ENCODE peak calls at places on chromosomes 12 and 14, in five cellular contexts. One of them, this sample, is unnamed.

GRCh38 chr12:67651380-67651695 is 2.8 kb downstream of the DYRK2 start:
- DNase-seq in IMR-90: peak
- DNase-seq in H1: no peak
- DNase-seq in A549: peak
- DNase-seq in GM12878: no peak
- DNase-seq in this sample: peak

GRCh38 chr12:54680374-54680773 is 32.2 kb upstream of the DCD start:
- DNase-seq in H1: peak
- DNase-seq in A549: peak
- DNase-seq in IMR-90: peak
- DNase-seq in GM12878: no peak
- DNase-seq in this sample: peak

GRCh38 chr12:1922075-1922709 is 3.7 kb upstream of the CACNA2D4 start:
- DNase-seq in H1: no peak
- DNase-seq in IMR-90: no peak
- DNase-seq in A549: no peak
- DNase-seq in GM12878: no peak
- DNase-seq in this sample: peak

GRCh38 chr12:110689002-110689600 is at the start of gene HVCN1:
- DNase-seq in IMR-90: no peak
- DNase-seq in A549: no peak
- DNase-seq in GM12878: no peak
- DNase-seq in H1: no peak
- DNase-seq in this sample: peak

GRCh38 chr12:25550186-25550585 is 2.9 kb downstream of the LMNTD1 start:
- DNase-seq in H1: no peak
- DNase-seq in IMR-90: peak
- DNase-seq in A549: no peak
- DNase-seq in GM12878: no peak
- DNase-seq in this sample: no peak

GRCh38 chr12:124909831-124910560 is 4.5 kb downstream of the UBC start:
- DNase-seq in IMR-90: peak
- DNase-seq in GM12878: no peak
- DNase-seq in A549: peak
- DNase-seq in H1: no peak
- DNase-seq in this sample: no peak

GRCh38 chr14:95463173-95463901 is 53.1 kb downstream of the SYNE3 start:
- DNase-seq in A549: no peak
- DNase-seq in GM12878: no peak
- DNase-seq in H1: no peak
- DNase-seq in IMR-90: no peak
- DNase-seq in this sample: no peak

GRCh38 chr12:67648306-67649164 is at the start of gene DYRK2:
- DNase-seq in GM12878: no peak
- DNase-seq in A549: peak
- DNase-seq in H1: peak
- DNase-seq in IMR-90: peak
- DNase-seq in this sample: peak

GRCh38 chr12:26749781-26750180 is 83.2 kb downstream of the ITPR2 start:
- DNase-seq in IMR-90: no peak
- DNase-seq in GM12878: no peak
- DNase-seq in A549: no peak
- DNase-seq in H1: no peak
- DNase-seq in this sample: no peak

GRCh38 chr12:93441111-93441616 is 583 bp downstream of the UBE2N start:
- DNase-seq in GM12878: no peak
- DNase-seq in H1: no peak
- DNase-seq in IMR-90: peak
- DNase-seq in A549: peak
- DNase-seq in this sample: peak

GRCh38 chr12:111066744-111067437 is 146.5 kb upstream of the MYL2 start:
- DNase-seq in GM12878: no peak
- DNase-seq in H1: no peak
- DNase-seq in A549: peak
- DNase-seq in IMR-90: no peak
- DNase-seq in this sample: no peak

GRCh38 chr14:66628646-66629045 is 120.7 kb downstream of the GPHN start:
- DNase-seq in A549: no peak
- DNase-seq in H1: no peak
- DNase-seq in GM12878: no peak
- DNase-seq in IMR-90: peak
- DNase-seq in this sample: no peak

GRCh38 chr12:56387152-56387551 is 24.5 kb upstream of the APOF start:
- DNase-seq in A549: no peak
- DNase-seq in IMR-90: peak
- DNase-seq in GM12878: no peak
- DNase-seq in H1: no peak
- DNase-seq in this sample: no peak

GRCh38 chr12:21819236-21819635 is 44.7 kb upstream of the KCNJ8 start:
- DNase-seq in H1: no peak
- DNase-seq in GM12878: no peak
- DNase-seq in A549: no peak
- DNase-seq in IMR-90: peak
- DNase-seq in this sample: no peak

GRCh38 chr12:91896725-91897515 is 248.7 kb downstream of the BTG1 start:
- DNase-seq in IMR-90: no peak
- DNase-seq in H1: no peak
- DNase-seq in A549: no peak
- DNase-seq in GM12878: no peak
- DNase-seq in this sample: no peak

GRCh38 chr14:49792618-49793017 is 24.7 kb downstream of the KLHDC2 start:
- DNase-seq in H1: no peak
- DNase-seq in A549: no peak
- DNase-seq in IMR-90: no peak
- DNase-seq in GM12878: no peak
- DNase-seq in this sample: no peak

GRCh38 chr12:124519741-124520140 is 47.7 kb downstream of the NCOR2 start:
- DNase-seq in IMR-90: no peak
- DNase-seq in H1: no peak
- DNase-seq in GM12878: no peak
- DNase-seq in A549: no peak
- DNase-seq in this sample: no peak

GRCh38 chr12:70052931-70053497 is 190.2 kb upstream of the CNOT2 start:
- DNase-seq in IMR-90: peak
- DNase-seq in A549: peak
- DNase-seq in GM12878: no peak
- DNase-seq in H1: no peak
- DNase-seq in this sample: no peak

GRCh38 chr12:12216349-12217017 is 50.4 kb downstream of the LRP6 start:
- DNase-seq in H1: no peak
- DNase-seq in IMR-90: peak
- DNase-seq in GM12878: no peak
- DNase-seq in A549: peak
- DNase-seq in this sample: no peak

GRCh38 chr12:30719060-30719459 is 23.4 kb upstream of the IPO8 start:
- DNase-seq in A549: no peak
- DNase-seq in GM12878: no peak
- DNase-seq in H1: no peak
- DNase-seq in IMR-90: peak
- DNase-seq in this sample: no peak

GRCh38 chr12:6056406-6057211 is 67.9 kb downstream of the VWF start:
- DNase-seq in A549: peak
- DNase-seq in IMR-90: no peak
- DNase-seq in H1: peak
- DNase-seq in GM12878: no peak
- DNase-seq in this sample: peak

GRCh38 chr12:93766802-93767523 is 89.8 kb downstream of the CRADD start:
- DNase-seq in GM12878: no peak
- DNase-seq in IMR-90: peak
- DNase-seq in H1: no peak
- DNase-seq in A549: peak
- DNase-seq in this sample: peak

GRCh38 chr12:83954939-83955601 is 957.5 kb downstream of the SLC6A15 start:
- DNase-seq in GM12878: no peak
- DNase-seq in A549: peak
- DNase-seq in IMR-90: no peak
- DNase-seq in H1: no peak
- DNase-seq in this sample: no peak

GRCh38 chr14:90467501-90467900 is 70.7 kb downstream of the CALM1 start:
- DNase-seq in GM12878: no peak
- DNase-seq in IMR-90: no peak
- DNase-seq in H1: no peak
- DNase-seq in A549: no peak
- DNase-seq in this sample: no peak

GRCh38 chr12:54442071-54442470 is 23.0 kb upstream of the ITGA5 start:
- DNase-seq in H1: no peak
- DNase-seq in GM12878: no peak
- DNase-seq in IMR-90: no peak
- DNase-seq in A549: no peak
- DNase-seq in this sample: no peak

GRCh38 chr12:48454675-48455074 is 17.7 kb upstream of the ANP32D start:
- DNase-seq in GM12878: no peak
- DNase-seq in IMR-90: peak
- DNase-seq in A549: peak
- DNase-seq in H1: no peak
- DNase-seq in this sample: no peak

DNA sequence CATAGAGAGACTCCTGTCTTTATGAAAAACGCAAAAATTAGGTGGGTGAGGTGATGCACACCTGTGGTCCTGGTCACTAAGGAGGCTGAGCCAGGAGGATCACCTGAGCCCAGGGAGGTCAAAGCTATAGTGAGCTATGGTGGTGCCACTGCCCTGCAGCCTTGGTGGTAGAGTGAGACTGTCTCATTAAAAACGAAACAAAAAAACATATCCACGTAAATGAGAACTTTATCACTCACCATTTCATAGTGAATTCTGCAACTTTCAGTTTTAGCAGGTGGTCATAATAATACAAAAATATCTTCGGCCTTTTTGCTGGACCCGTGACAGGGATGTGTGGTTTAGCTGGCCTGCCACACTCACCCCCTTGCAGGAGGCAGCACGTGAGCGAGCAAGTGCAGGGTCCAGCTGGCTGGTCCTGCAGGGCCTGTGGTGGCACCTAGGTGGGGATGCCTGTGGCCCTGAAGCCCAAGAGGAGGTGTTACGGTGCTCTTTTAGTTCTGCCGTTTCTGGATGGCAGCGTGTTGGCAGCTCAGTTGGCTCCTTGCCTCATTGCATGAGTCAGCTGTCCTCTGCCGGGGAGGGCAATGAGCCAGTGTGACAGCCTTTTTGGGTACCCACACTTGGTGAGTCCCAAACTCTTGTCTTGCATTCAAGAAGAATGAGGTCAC is 1330.7 kb upstream of the TMEM132C start:
- DNase-seq in H1: no peak
- DNase-seq in GM12878: peak
- DNase-seq in IMR-90: no peak
- DNase-seq in A549: peak
- DNase-seq in this sample: no peak
- TF ChIP-seq RFX5 in H1: no peak
- TF ChIP-seq RFX5 in GM12878: no peak
- TF ChIP-seq RFX5 in IMR-90: no peak
- TF ChIP-seq RFX5 in A549: no peak
- TF ChIP-seq RFX5 in this sample: no peak

GRCh38 chr12:52006726-52007157 is at the start of gene TAMALIN:
- DNase-seq in GM12878: no peak
- DNase-seq in A549: no peak
- DNase-seq in IMR-90: peak
- DNase-seq in H1: no peak
- DNase-seq in this sample: peak
- TF ChIP-seq RFX5 in GM12878: no peak
- TF ChIP-seq RFX5 in A549: no peak
- TF ChIP-seq RFX5 in IMR-90: no peak
- TF ChIP-seq RFX5 in H1: no peak
- TF ChIP-seq RFX5 in this sample: no peak

DNA sequence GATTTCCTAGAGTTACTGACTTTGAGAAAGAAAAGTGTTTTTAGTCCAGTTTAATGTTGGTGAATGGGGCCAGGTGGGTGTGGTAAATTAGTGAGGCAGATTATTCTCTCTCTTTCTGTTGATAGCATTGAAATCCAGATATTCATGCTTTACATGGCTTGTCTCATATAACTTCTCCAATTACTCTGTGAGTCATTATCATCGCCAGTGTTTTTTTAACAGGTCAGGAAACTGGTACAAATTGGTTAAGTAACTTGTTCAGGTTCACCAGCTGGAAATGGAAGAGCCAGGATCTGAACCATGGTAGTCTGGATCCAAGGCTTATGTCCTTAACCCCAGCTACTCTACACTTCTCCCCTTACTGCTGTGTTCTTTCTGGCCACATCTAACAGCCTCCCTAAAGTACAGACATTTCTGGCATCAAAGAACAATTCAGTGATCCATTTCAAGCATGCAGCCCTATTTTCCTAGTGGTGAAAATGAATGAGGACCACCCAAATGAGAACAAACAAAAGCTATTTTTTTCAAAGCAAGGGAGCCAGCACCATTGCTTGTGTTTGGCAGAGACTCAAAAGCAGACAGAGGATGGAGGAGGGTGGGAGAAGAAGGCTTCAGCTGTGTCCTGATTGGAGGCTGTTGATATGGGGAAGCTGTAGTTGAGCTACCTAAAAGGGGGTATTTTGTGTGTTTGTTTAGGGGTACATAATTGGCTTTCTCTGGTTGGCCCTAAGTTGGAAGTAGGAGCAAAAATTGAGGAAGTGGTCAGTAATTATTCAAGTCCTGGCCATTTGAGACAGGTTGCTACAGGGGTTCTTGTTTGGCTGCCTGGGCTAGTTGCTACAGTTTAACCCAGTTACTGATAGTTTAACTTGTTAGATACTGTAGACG is 1.7 kb downstream of the IRAK3 start:
- DNase-seq in GM12878: no peak
- DNase-seq in IMR-90: peak
- DNase-seq in A549: no peak
- DNase-seq in H1: no peak
- DNase-seq in this sample: no peak
- TF ChIP-seq RFX5 in GM12878: no peak
- TF ChIP-seq RFX5 in IMR-90: no peak
- TF ChIP-seq RFX5 in A549: no peak
- TF ChIP-seq RFX5 in H1: no peak
- TF ChIP-seq RFX5 in this sample: no peak

DNA sequence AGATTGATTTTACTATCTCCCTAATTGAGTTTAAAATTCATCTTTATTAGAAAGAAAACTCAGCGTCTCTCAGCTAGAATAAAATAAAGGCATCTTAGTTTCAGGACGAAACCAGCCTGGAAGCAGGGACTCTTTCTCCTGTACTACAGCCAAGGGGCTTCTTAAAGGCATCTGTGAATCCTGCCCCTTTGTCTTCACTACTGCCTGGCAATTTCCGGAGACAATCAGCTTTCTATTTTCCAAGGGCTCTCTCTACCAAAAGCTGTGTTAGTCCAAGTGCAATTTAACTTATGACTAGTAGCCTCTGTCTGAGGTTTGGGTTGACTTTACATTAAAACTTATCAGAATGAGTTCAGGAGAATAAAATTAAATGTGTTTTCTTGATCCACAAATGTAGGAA is 623.2 kb upstream of the FOXG1 start:
- DNase-seq in GM12878: no peak
- DNase-seq in A549: no peak
- DNase-seq in H1: no peak
- DNase-seq in IMR-90: no peak
- DNase-seq in this sample: no peak
- TF ChIP-seq RFX5 in GM12878: no peak
- TF ChIP-seq RFX5 in A549: no peak
- TF ChIP-seq RFX5 in H1: no peak
- TF ChIP-seq RFX5 in IMR-90: no peak
- TF ChIP-seq RFX5 in this sample: no peak